ENCODE peak calls at places on chromosomes 5 and 9, in eight cellular contexts. P is vagina, E is trophoblast cell, Q is AG04450, H is breast epithelium, T is Peyer's patch, R is transverse colon, F is stomach. G is an unnamed sample.

GRCh38 chr5:34001231-34001935 is 6.5 kb downstream of the AMACR start:
- DNase-seq in H (no peak), E (no peak), Q (no peak), F (peak), R (peak), P (no peak), T (no peak), G (no peak)

GRCh38 chr9:130446111-130446861 is 1.5 kb downstream of the ASS1 start:
- DNase-seq in E (no peak), R (peak), P (peak), T (peak), F (peak), H (peak), Q (peak), G (no peak)

GRCh38 chr5:124527220-124527991 is 219.0 kb downstream of the ZNF608 start:
- DNase-seq in Q (no peak), R (peak), F (no peak), H (no peak), E (no peak), P (no peak), T (peak), G (no peak)

GRCh38 chr5:88193896-88194295 is 74.7 kb downstream of the TMEM161B start:
- DNase-seq in H (no peak), F (no peak), Q (no peak), T (no peak), P (no peak), R (no peak), E (no peak), G (no peak)

GRCh38 chr9:30075022-30075421 is 2309.4 kb upstream of the ACO1 start:
- DNase-seq in T (no peak), R (no peak), F (no peak), H (no peak), Q (no peak), E (no peak), P (no peak), G (no peak)

GRCh38 chr5:10632110-10632903 is 68.4 kb downstream of the ANKRD33B start:
- DNase-seq in F (no peak), T (peak), E (peak), H (no peak), Q (no peak), R (peak), P (no peak), G (peak)

GRCh38 chr5:111655169-111655924 is 101.6 kb downstream of the NREP start:
- DNase-seq in H (no peak), F (no peak), P (no peak), E (no peak), T (no peak), Q (peak), R (no peak), G (no peak)

GRCh38 chr5:131996210-131997025 is 15.0 kb downstream of the ACSL6 start:
- DNase-seq in R (no peak), Q (no peak), F (no peak), T (no peak), H (no peak), E (no peak), P (no peak), G (peak)

GRCh38 chr9:107422189-107422802 is 67.3 kb downstream of the KLF4 start:
- DNase-seq in H (peak), F (peak), R (peak), T (peak), P (no peak), Q (no peak), E (peak), G (peak)

GRCh38 chr9:29078063-29078660 is 1504.9 kb upstream of the C9orf72 start:
- DNase-seq in F (no peak), T (no peak), Q (no peak), P (no peak), R (no peak), H (no peak), E (no peak), G (no peak)

GRCh38 chr5:74017786-74018211 is 391.8 kb downstream of the ARHGEF28 start:
- DNase-seq in T (no peak), F (no peak), E (peak), R (no peak), P (no peak), Q (peak), H (peak), G (no peak)

GRCh38 chr9:34259315-34259714 is 69.8 kb downstream of the KIF24 start:
- DNase-seq in E (no peak), P (no peak), Q (no peak), R (no peak), F (no peak), H (no peak), T (no peak), G (no peak)

GRCh38 chr9:98811051-98811650 is 3.7 kb downstream of the GALNT12 start:
- DNase-seq in F (no peak), P (no peak), H (no peak), R (no peak), Q (peak), E (peak), T (peak), G (no peak)

GRCh38 chr9:304519-305185 is 90.0 kb downstream of the DOCK8 start:
- DNase-seq in P (no peak), Q (no peak), R (no peak), F (no peak), T (no peak), E (peak), H (peak), G (no peak)

GRCh38 chr5:93151121-93151520 is 429.9 kb downstream of the NR2F1-AS1 start:
- DNase-seq in H (no peak), T (no peak), Q (no peak), F (no peak), R (no peak), P (no peak), E (no peak), G (no peak)

GRCh38 chr9:87193925-87194380 is 246.6 kb upstream of the GAS1 start:
- DNase-seq in Q (peak), T (no peak), F (no peak), H (peak), R (no peak), E (peak), P (no peak), G (no peak)

GRCh38 chr5:91052977-91053732 is 330.0 kb downstream of the ARRDC3 start:
- DNase-seq in P (no peak), Q (no peak), H (no peak), R (no peak), E (no peak), T (no peak), F (no peak), G (no peak)

GRCh38 chr5:153402550-153402949 is 87.9 kb upstream of the GRIA1 start:
- DNase-seq in P (no peak), T (no peak), H (no peak), F (no peak), Q (no peak), E (no peak), R (no peak), G (no peak)

GRCh38 chr9:133913571-133914369 is 78.4 kb downstream of the VAV2 start:
- DNase-seq in Q (no peak), F (no peak), T (no peak), P (no peak), H (no peak), R (no peak), E (no peak), G (no peak)

GRCh38 chr9:90107864-90108263 is 503.1 kb downstream of the GADD45G start:
- DNase-seq in T (no peak), Q (no peak), R (no peak), P (no peak), F (no peak), H (no peak), E (no peak), G (no peak)

GRCh38 chr5:117788596-117788995 is 1199.8 kb downstream of the DTWD2 start:
- DNase-seq in R (no peak), P (no peak), E (no peak), H (no peak), T (no peak), Q (no peak), F (no peak), G (no peak)

GRCh38 chr9:70411141-70411929 is 3.1 kb downstream of the KLF9 start:
- DNase-seq in F (peak), H (peak), E (no peak), R (peak), Q (no peak), T (peak), P (peak), G (peak)

GRCh38 chr9:112000743-112001142 is 104.1 kb downstream of the UGCG start:
- DNase-seq in E (no peak), P (no peak), H (no peak), Q (no peak), R (no peak), T (no peak), F (no peak), G (no peak)

GRCh38 chr5:80790698-80791097 is 135.9 kb upstream of the DHFR start:
- DNase-seq in P (no peak), R (no peak), H (no peak), E (no peak), F (no peak), Q (no peak), T (no peak), G (no peak)

GRCh38 chr9:19493174-19493811 is 84.5 kb downstream of the ACER2 start:
- DNase-seq in E (peak), R (peak), T (peak), P (peak), H (peak), F (peak), Q (peak), G (no peak)

GRCh38 chr5:122182491-122182921 is 53.2 kb downstream of the ZNF474 start:
- DNase-seq in H (no peak), P (peak), E (peak), R (peak), F (peak), T (no peak), Q (peak), G (no peak)

GRCh38 chr9:33868430-33869000 is 51.6 kb downstream of the UBE2R2 start:
- DNase-seq in R (no peak), Q (no peak), P (no peak), H (no peak), T (no peak), E (no peak), F (no peak), G (no peak)

GRCh38 chr5:147554285-147554817 is 44.5 kb upstream of the DPYSL3 start:
- DNase-seq in H (peak), E (peak), Q (no peak), T (no peak), R (no peak), P (no peak), F (no peak), G (no peak)

GRCh38 chr9:23826120-23826629 is at the start of gene ELAVL2:
- DNase-seq in E (no peak), H (peak), F (peak), P (no peak), R (peak), T (peak), Q (peak), G (peak)

GRCh38 chr9:68802525-68803015 is 97.5 kb downstream of the PIP5K1B start:
- DNase-seq in E (no peak), Q (no peak), F (no peak), P (no peak), R (peak), H (no peak), T (peak), G (no peak)

GRCh38 chr9:85185486-85186217 is 516.1 kb downstream of the NTRK2 start:
- DNase-seq in P (no peak), T (no peak), E (no peak), F (no peak), R (no peak), Q (no peak), H (no peak), G (no peak)

DNA sequence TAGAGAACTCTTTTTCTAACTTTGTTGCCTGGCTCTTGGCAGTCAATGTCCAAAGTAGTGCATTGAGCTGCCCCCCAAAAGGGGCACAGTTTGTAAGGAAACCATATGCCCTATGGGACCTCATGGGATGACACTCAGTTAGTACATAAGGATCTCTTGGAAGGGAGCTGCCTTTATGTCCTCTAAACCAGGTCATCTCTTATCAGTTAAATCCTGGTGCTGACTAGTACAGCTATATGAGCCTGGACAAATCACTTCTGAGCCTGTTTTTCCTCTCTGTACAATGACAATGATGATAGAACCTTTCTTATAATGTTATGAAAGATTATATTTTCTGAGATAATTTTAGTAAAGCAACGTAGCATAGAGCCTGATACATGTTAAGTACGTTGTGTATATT is 44.1 kb downstream of the PIK3R1 start:
- DNase-seq in F (no peak), R (no peak), E (no peak), Q (no peak), P (no peak), T (no peak), H (no peak), G (no peak)
- H3K27ac ChIP-seq in F (no peak), R (peak), E (no peak), Q (no peak), P (peak), T (no peak), H (peak), G (peak)

GRCh38 chr9:96020300-96020821 is 144.9 kb downstream of the ERCC6L2 start:
- DNase-seq in F (no peak), E (no peak), T (no peak), Q (no peak), P (no peak), R (no peak), H (no peak), G (no peak)
- H3K27ac ChIP-seq in F (peak), E (no peak), T (peak), Q (no peak), P (peak), R (peak), H (no peak), G (peak)

GRCh38 chr9:121122450-121123032 is 47.8 kb downstream of the CNTRL start:
- DNase-seq in P (no peak), H (no peak), Q (no peak), E (no peak), T (no peak), R (no peak), F (no peak), G (no peak)
- H3K27ac ChIP-seq in P (peak), H (peak), Q (no peak), E (no peak), T (no peak), R (no peak), F (peak), G (peak)

GRCh38 chr9:120902824-120903608 is 23.6 kb downstream of the TRAF1 start:
- DNase-seq in F (no peak), T (no peak), H (no peak), P (no peak), E (no peak), R (no peak), Q (no peak), G (no peak)
- H3K27ac ChIP-seq in F (no peak), T (peak), H (no peak), P (no peak), E (no peak), R (peak), Q (no peak), G (peak)

GRCh38 chr9:124266826-124267201 is 9.1 kb downstream of the NEK6 start:
- DNase-seq in T (no peak), E (no peak), F (no peak), R (no peak), H (no peak), P (no peak), Q (no peak), G (no peak)
- H3K27ac ChIP-seq in T (no peak), E (peak), F (peak), R (peak), H (peak), P (peak), Q (peak), G (peak)

GRCh38 chr5:52839285-52839684 is 51.6 kb downstream of the ITGA1 start:
- DNase-seq in F (no peak), P (no peak), R (no peak), Q (no peak), E (no peak), T (no peak), H (no peak), G (no peak)

GRCh38 chr5:52838306-52839015 is 50.7 kb downstream of the ITGA1 start:
- DNase-seq in E (peak), Q (no peak), P (no peak), T (no peak), H (no peak), R (no peak), F (no peak), G (no peak)

GRCh38 chr5:52842111-52842510 is 54.4 kb downstream of the ITGA1 start:
- DNase-seq in R (no peak), Q (no peak), E (peak), F (no peak), H (no peak), T (no peak), P (no peak), G (no peak)

GRCh38 chr5:52840286-52841050 is 52.8 kb downstream of the ITGA1 start:
- DNase-seq in P (no peak), E (no peak), F (no peak), R (no peak), H (no peak), Q (no peak), T (no peak), G (no peak)

GRCh38 chr5:52841114-52841513 is 53.4 kb downstream of the ITGA1 start:
- DNase-seq in H (no peak), R (no peak), F (no peak), Q (no peak), E (no peak), P (no peak), T (no peak), G (no peak)
- H3K27ac ChIP-seq in H (no peak), R (peak), F (peak), Q (no peak), E (no peak), P (peak), T (peak), G (peak)